ENCODE peak calls at places on chromosomes 2 and 18, in four cellular contexts. U is K562, L is IMR-90, J is GM12878. N is an unnamed sample.

GRCh38 chr2:69021027-69021426 is 8.0 kb downstream of the ANTXR1 start:
- DNase-seq in J (no peak), L (no peak), U (no peak), N (no peak)

GRCh38 chr2:9001229-9001628 is 2.3 kb downstream of the MBOAT2 start:
- DNase-seq in U (no peak), L (peak; percentile 55), J (no peak), N (peak; percentile 48)

GRCh38 chr2:184599054-184599874 is 935 bp downstream of the ZNF804A start:
- DNase-seq in U (no peak), L (peak; percentile 34), J (no peak), N (peak; percentile 33)

GRCh38 chr2:235358981-235359471 is 134.8 kb upstream of the AGAP1 start:
- DNase-seq in U (no peak), J (no peak), L (peak; percentile 10), N (no peak)

GRCh38 chr18:57087985-57088384 is 58.9 kb upstream of the BOD1L2 start:
- DNase-seq in U (no peak), J (no peak), L (no peak), N (no peak)

GRCh38 chr2:98634406-98635092 is 26.2 kb downstream of the UNC50 start:
- DNase-seq in U (peak; percentile 17), J (no peak), L (no peak), N (peak; percentile 17)

GRCh38 chr2:25590921-25591505 is 82.4 kb downstream of the DTNB start:
- DNase-seq in J (no peak), U (no peak), L (no peak), N (no peak)

GRCh38 chr2:53568463-53568862 is 199.1 kb upstream of the CHAC2 start:
- DNase-seq in J (no peak), U (no peak), L (peak; percentile 5), N (no peak)

GRCh38 chr2:214810670-214811069 is 1.2 kb upstream of the BARD1 start:
- DNase-seq in L (no peak), U (peak; percentile 6), J (no peak), N (peak; percentile 3)

GRCh38 chr2:143575340-143575739 is 446.1 kb downstream of the ARHGAP15 start:
- DNase-seq in U (no peak), L (peak; percentile 14), J (no peak), N (no peak)

GRCh38 chr2:68193144-68193543 is 35.5 kb downstream of the PNO1 start:
- DNase-seq in U (peak; percentile 16), J (no peak), L (peak; percentile 31), N (no peak)

GRCh38 chr2:148048475-148049221 is 27.8 kb downstream of the MBD5 start:
- DNase-seq in J (peak; percentile 89), L (peak; percentile 5), U (no peak), N (no peak)

GRCh38 chr18:46054956-46055831 is 16.9 kb downstream of the PSTPIP2 start:
- DNase-seq in U (no peak), J (no peak), L (no peak), N (no peak)

GRCh38 chr2:149038442-149039212 is at the start of gene LYPD6B:
- DNase-seq in J (no peak), U (peak; percentile 38), L (no peak), N (no peak)

GRCh38 chr2:57084697-57085281 is 901.0 kb downstream of the CCDC85A start:
- DNase-seq in U (no peak), L (no peak), J (no peak), N (no peak)

GRCh38 chr2:220043155-220043992 is 415.9 kb downstream of the SLC4A3 start:
- DNase-seq in J (no peak), L (peak; percentile 51), U (no peak), N (no peak)

GRCh38 chr2:217370391-217370790 is 510.5 kb upstream of the TNP1 start:
- DNase-seq in J (no peak), U (no peak), L (peak; percentile 77), N (no peak)

GRCh38 chr2:18831916-18832510 is 242.6 kb upstream of the NT5C1B start:
- DNase-seq in J (no peak), U (no peak), L (peak; percentile 25), N (no peak)

GRCh38 chr2:240251848-240252190 is 111.4 kb upstream of the OTOS start:
- DNase-seq in J (no peak), L (no peak), U (no peak), N (no peak)

GRCh38 chr18:32036506-32037210 is 18.0 kb downstream of the RNF125 start:
- DNase-seq in J (no peak), U (no peak), L (no peak), N (no peak)

GRCh38 chr2:173075781-173076556 is at the start of gene MAP3K20:
- DNase-seq in U (peak; percentile 86), L (peak; percentile 71), J (peak; percentile 9), N (peak; percentile 70)

GRCh38 chr2:68907232-68907922 is 36.2 kb upstream of the BMP10 start:
- DNase-seq in J (no peak), U (no peak), L (no peak), N (peak; percentile 38)

GRCh38 chr2:10757814-10758286 is 36.4 kb downstream of the ATP6V1C2 start:
- DNase-seq in L (no peak), J (no peak), U (no peak), N (no peak)

GRCh38 chr2:238449241-238449640 is 22.5 kb downstream of the ASB1 start:
- DNase-seq in U (no peak), L (no peak), J (no peak), N (no peak)

GRCh38 chr2:238448031-238448955 is 21.6 kb downstream of the ASB1 start:
- DNase-seq in J (no peak), U (no peak), L (no peak), N (no peak)

GRCh38 chr2:238450440-238450861 is 23.7 kb downstream of the ASB1 start:
- DNase-seq in U (no peak), L (no peak), J (no peak), N (no peak)

GRCh38 chr2:238446371-238446770 is 19.6 kb downstream of the ASB1 start:
- DNase-seq in J (no peak), L (no peak), U (no peak), N (no peak)

DNA sequence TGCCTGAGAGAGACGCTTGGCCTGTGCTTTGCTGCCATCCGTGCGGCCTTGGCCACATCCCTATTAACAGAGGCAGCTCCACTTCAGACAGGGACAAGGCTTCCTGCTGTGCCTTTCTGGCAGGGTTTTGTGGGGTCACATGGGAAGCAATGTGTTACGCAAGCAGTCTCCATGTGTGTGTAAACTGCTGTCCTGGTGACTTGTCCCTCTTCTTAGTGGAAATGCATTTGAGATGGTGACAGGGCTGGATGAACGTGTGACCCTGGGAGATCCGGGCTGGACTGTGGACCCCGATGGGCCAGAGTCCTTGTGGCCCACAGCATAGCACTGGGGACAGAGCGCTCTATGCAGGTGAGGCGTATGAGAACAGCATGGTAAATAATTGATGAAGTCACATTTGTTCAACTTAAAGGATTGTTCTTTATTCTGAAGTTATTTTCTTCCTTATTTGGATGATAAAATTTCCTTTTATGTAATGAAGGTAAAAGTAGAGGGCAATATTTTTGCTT is 23.2 kb downstream of the ASB1 start:
- DNase-seq in L (peak; percentile 51), J (no peak), U (no peak), N (no peak)
- TF ChIP-seq FOS in L (no peak), J (no peak), U (no peak), N (no peak)

GRCh38 chr2:241310917-241311566 is 4.4 kb downstream of the HDLBP start:
- DNase-seq in L (no peak), U (no peak), J (no peak), N (no peak)
- H3K4me1 ChIP-seq in L (peaks cover 4% of the 10 kb centered on the region), U (peaks cover 33% of the 10 kb centered on the region), J (peaks cover 36% of the 10 kb centered on the region), N (peaks cover 8% of the 10 kb centered on the region)

GRCh38 chr2:190843874-190844699 is 36.5 kb upstream of the GLS start:
- DNase-seq in L (peak; percentile 69), J (peak; percentile 16), U (no peak), N (no peak)
- TF ChIP-seq FOS in L (peak; percentile 16), J (no peak), U (no peak), N (peak; percentile 25)

GRCh38 chr2:7014201-7014640 is 97.0 kb downstream of the RNF144A start:
- DNase-seq in J (no peak), U (peak; percentile 28), L (no peak), N (no peak)
- H3K4me1 ChIP-seq in J (no peaks in the 10 kb centered on the region), U (peaks cover 5% of the 10 kb centered on the region), L (no peaks in the 10 kb centered on the region), N (no peaks in the 10 kb centered on the region)

GRCh38 chr2:73614105-73614504 is 28.1 kb downstream of the NAT8 start:
- DNase-seq in U (no peak), J (no peak), L (no peak), N (no peak)
- TF ChIP-seq FOS in U (no peak), J (no peak), L (no peak), N (no peak)

DNA sequence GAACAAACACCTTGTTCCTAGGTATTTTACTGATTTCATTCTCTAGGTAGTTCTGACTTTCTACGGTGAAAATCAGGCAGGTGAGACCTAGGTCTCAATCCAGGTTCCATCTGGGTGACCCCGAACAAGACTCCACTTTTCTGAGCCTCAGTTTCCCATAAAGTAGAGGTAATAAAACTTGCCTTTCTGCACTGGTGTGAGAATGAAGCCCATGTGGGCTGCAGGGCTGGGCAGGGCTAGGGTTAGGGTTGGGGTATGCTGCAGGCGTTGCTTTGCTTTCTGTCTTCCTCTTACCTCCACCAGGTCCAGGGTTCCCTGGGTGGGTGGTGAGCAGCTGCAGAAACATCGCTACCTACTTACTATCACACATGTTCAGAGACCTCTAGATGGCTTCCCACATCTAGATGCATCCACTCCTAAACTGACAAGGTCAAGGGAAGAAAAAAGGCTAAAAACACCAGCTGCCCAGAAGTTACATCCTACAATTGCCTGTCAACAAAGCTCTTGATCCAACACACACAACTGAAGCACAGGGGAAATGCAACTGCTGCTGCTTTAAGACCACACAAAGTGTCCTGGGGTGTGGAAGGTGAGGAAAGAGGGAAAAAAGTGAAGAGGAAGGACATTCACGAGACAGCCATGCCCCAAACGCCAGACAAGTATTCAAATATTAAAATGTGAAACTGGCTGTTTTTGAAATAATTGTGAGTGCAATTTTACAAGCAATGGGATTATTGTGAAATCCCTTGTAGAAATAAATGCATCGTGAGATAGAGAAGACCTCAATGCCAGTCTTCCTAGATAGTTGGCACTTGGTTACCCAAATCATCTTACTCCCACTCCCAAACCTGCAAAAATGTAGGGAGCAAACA is 23.5 kb downstream of the MBP start:
- DNase-seq in L (no peak), J (no peak), U (no peak), N (no peak)
- H3K4me1 ChIP-seq in L (peaks cover 28% of the 10 kb centered on the region), J (peaks cover 39% of the 10 kb centered on the region), U (no peaks in the 10 kb centered on the region), N (peaks cover 9% of the 10 kb centered on the region)